ENCODE peak calls at places on chromosome 10, in nine cellular contexts. C is heart right ventricle; Y is esophagus squamous epithelium; B is colonic mucosa; P is CD4-positive, alpha-beta memory T cell; G is adrenal gland; F is effector memory CD4-positive, alpha-beta T cell; D is sigmoid colon; Q is OCI-LY7. T is an unnamed sample.

GRCh38 chr10:124026337-124026939 is 67.0 kb downstream of the CHST15 start:
- DNase-seq in C (no peak), Y (no peak), B (no peak), P (no peak), G (no peak), F (no peak), D (no peak), Q (no peak), T (no peak)

GRCh38 chr10:131806646-131807317 is 94.0 kb upstream of the PPP2R2D start:
- DNase-seq in C (no peak), Y (no peak), B (peak; percentile 4), P (no peak), G (no peak), F (no peak), D (peak; percentile 35), Q (no peak), T (no peak)

GRCh38 chr10:69818676-69819239 is 17.1 kb downstream of the COL13A1 start:
- DNase-seq in C (no peak), Y (no peak), B (no peak), P (no peak), G (no peak), F (no peak), D (no peak), Q (no peak), T (no peak)

GRCh38 chr10:122044713-122045112 is 55.8 kb downstream of the TACC2 start:
- DNase-seq in C (peak; percentile 50), Y (no peak), B (peak; percentile 59), P (no peak), G (no peak), F (no peak), D (peak; percentile 92), Q (no peak), T (no peak)

GRCh38 chr10:17576768-17577167 is 40.4 kb downstream of the HACD1 start:
- DNase-seq in C (no peak), Y (no peak), B (no peak), P (no peak), G (no peak), F (no peak), D (no peak), Q (no peak), T (no peak)

GRCh38 chr10:7322623-7323022 is 88.2 kb downstream of the SFMBT2 start:
- DNase-seq in C (no peak), Y (no peak), B (no peak), P (no peak), G (no peak), F (no peak), D (no peak), Q (no peak), T (no peak)

GRCh38 chr10:10351451-10351850 is 666.2 kb upstream of the CELF2 start:
- DNase-seq in C (no peak), Y (no peak), B (no peak), P (no peak), G (no peak), F (no peak), D (no peak), Q (no peak), T (no peak)

GRCh38 chr10:75776738-75777504 is 345.5 kb downstream of the LRMDA start:
- DNase-seq in C (no peak), Y (no peak), B (no peak), P (no peak), G (no peak), F (no peak), D (no peak), Q (no peak), T (no peak)

GRCh38 chr10:30630571-30630970 is 1.0 kb upstream of the LYZL2 start:
- DNase-seq in C (no peak), Y (no peak), B (no peak), P (no peak), G (no peak), F (no peak), D (no peak), Q (no peak), T (no peak)

GRCh38 chr10:3759397-3759796 is 25.6 kb downstream of the KLF6 start:
- DNase-seq in C (no peak), Y (no peak), B (no peak), P (no peak), G (no peak), F (no peak), D (no peak), Q (no peak), T (no peak)

GRCh38 chr10:124319926-124320391 is 98.8 kb downstream of the OAT start:
- DNase-seq in C (no peak), Y (no peak), B (no peak), P (no peak), G (no peak), F (no peak), D (peak; percentile 13), Q (no peak), T (no peak)

GRCh38 chr10:94785211-94785610 is 22.7 kb downstream of the CYP2C19 start:
- DNase-seq in C (no peak), Y (no peak), B (no peak), P (no peak), G (no peak), F (no peak), D (no peak), Q (no peak), T (no peak)

GRCh38 chr10:66218981-66219587 is 706.8 kb upstream of the LRRTM3 start:
- DNase-seq in C (no peak), Y (no peak), B (no peak), P (no peak), G (no peak), F (no peak), D (no peak), Q (no peak), T (no peak)

GRCh38 chr10:121681982-121682687 is 83.9 kb upstream of the FGFR2 start:
- DNase-seq in C (peak; percentile 16), Y (no peak), B (no peak), P (no peak), G (no peak), F (no peak), D (no peak), Q (no peak), T (no peak)

GRCh38 chr10:44939691-44940401 is 19.8 kb upstream of the RASSF4 start:
- DNase-seq in C (no peak), Y (no peak), B (no peak), P (no peak), G (peak; percentile 13), F (no peak), D (peak; percentile 13), Q (no peak), T (no peak)

GRCh38 chr10:72223743-72224101 is 7.6 kb upstream of the ASCC1 start:
- DNase-seq in C (no peak), Y (no peak), B (no peak), P (no peak), G (no peak), F (no peak), D (peak; percentile 70), Q (no peak), T (no peak)

GRCh38 chr10:15238553-15239335 is 70.3 kb upstream of the NMT2 start:
- DNase-seq in C (no peak), Y (no peak), B (no peak), P (peak; percentile 42), G (no peak), F (no peak), D (no peak), Q (no peak), T (no peak)

GRCh38 chr10:115830260-115830970 is 442.6 kb downstream of the GFRA1 start:
- DNase-seq in C (no peak), Y (no peak), B (no peak), P (no peak), G (no peak), F (no peak), D (no peak), Q (no peak), T (no peak)

DNA sequence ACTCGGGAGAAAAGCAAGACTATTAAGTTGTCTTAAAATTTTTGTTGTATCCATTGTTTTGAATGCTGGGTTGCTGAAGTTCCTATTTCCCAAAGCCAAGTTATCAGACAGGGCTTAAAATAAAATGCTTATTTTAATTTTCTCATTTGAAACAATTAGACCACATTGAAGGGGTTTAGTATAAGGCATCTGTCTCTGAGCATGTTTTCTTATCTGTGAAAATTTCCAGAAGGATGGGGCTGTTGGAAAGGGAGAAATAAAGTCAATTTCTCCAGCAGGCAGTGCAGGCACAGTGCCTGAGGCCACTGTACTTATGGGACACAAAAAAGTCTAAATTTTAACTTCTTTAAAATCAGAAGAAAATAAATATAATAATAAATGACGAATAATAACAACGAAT is 396.6 kb downstream of the KCNMA1 start:
- DNase-seq in C (no peak), Y (no peak), B (no peak), P (no peak), G (no peak), F (no peak), D (no peak), Q (no peak), T (no peak)
- H3K9me3 ChIP-seq in C (no peaks in the 10 kb centered on the region), Y (no peaks in the 10 kb centered on the region), B (no peaks in the 10 kb centered on the region), P (no peaks in the 10 kb centered on the region), G (no peaks in the 10 kb centered on the region), F (no peaks in the 10 kb centered on the region), D (no peaks in the 10 kb centered on the region), Q (no peaks in the 10 kb centered on the region), T (no peaks in the 10 kb centered on the region)

GRCh38 chr10:103554488-103555320 is 61.2 kb downstream of the NEURL1 start:
- DNase-seq in C (peak; percentile 33), Y (no peak), B (peak; percentile 73), P (no peak), G (peak; percentile 61), F (no peak), D (peak; percentile 83), Q (no peak), T (no peak)
- H3K4me3 ChIP-seq in C (peak overlapping the region; percentile 55), Y (peak overlapping the region; percentile 39), B (peak overlapping the region; percentile 41), P (no peak overlapping the region), G (no peak overlapping the region), F (no peak overlapping the region), D (peak overlapping the region; percentile 50), Q (no peak overlapping the region), T (peak overlapping the region; percentile 45)

DNA sequence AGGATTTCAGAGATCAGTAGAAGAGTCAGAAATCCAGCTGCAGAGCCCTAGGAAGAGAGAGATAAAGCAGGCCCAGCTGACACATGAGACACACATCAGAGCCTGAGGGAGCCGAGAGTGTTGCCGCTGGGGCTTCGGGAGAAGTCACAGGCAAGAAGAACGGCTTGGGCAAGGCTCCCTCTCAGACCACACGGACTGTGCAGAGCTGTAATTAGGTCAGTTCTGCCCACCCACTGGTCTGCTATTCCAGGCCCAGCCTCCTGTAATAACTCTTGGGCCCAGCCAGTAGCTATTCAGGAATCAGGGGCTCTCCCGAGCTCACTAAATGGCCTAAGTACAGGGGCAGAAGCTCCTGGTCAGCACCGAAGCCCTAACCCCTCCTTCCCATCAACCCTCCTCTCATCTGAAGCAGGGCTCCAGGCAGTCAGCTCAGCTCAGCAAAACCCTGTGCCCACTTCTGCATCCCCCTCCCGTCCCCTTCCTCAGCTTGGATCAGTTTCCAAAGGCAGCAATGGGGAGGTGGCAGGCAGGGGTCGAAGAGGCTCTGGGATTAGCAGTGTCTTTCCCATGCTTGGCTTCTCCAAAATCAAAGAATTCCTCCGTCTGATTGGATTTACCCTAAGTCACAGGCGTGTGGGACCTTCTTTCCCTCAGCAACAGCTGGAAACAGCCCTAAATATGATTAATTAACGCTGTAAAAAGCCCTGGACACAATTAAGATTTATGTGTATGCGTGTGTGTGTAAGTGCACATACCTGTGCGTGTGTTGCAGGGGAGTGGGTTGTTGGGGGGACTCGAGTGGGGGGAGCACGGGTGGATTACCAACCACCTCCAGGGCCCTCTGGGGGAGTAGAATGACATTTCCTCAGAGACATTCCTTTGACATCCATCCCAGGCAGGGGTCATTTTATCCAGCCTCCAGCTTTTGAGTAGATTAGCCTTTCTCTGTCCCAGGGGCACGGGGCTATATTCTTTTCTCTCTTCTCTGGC is 48.4 kb upstream of the BTRC start:
- DNase-seq in C (no peak), Y (no peak), B (no peak), P (no peak), G (no peak), F (no peak), D (no peak), Q (no peak), T (no peak)
- H3K27ac ChIP-seq in C (no peak overlapping the region), Y (no peak overlapping the region), B (no peak overlapping the region), P (no peak overlapping the region), G (no peak overlapping the region), F (no peak overlapping the region), D (no peak overlapping the region), Q (no peak overlapping the region), T (no peak overlapping the region)

GRCh38 chr10:37812290-37812689 is 45.1 kb downstream of the ZNF248 start:
- DNase-seq in C (no peak), Y (no peak), B (no peak), P (no peak), G (no peak), F (no peak), D (no peak), Q (no peak), T (no peak)
- H3K9me3 ChIP-seq in C (peaks cover 82% of the 10 kb centered on the region), Y (no peaks in the 10 kb centered on the region), B (no peaks in the 10 kb centered on the region), P (peaks cover 11% of the 10 kb centered on the region), G (peaks cover 14% of the 10 kb centered on the region), F (peaks cover 14% of the 10 kb centered on the region), D (peaks cover 39% of the 10 kb centered on the region), Q (peaks cover 5% of the 10 kb centered on the region), T (no peaks in the 10 kb centered on the region)